ENCODE peak calls at places on chromosomes 1 and 21, in six cellular contexts. G is mesendoderm; B is naive thymus-derived CD4-positive, alpha-beta T cell; Z is mammary epithelial cell; R is heart right ventricle; W is NT2/D1. T is an unnamed sample.

GRCh38 chr1:246081856-246082668 is 425.0 kb downstream of the SMYD3 start:
- DNase-seq in B (no peak), Z (no peak), G (no peak), W (no peak), R (no peak), T (no peak)

GRCh38 chr1:24152631-24153494 is 9.9 kb upstream of the IL22RA1 start:
- DNase-seq in R (no peak), Z (no peak), B (no peak), W (no peak), G (peak; percentile 22), T (no peak)

GRCh38 chr1:192766876-192767275 is 42.0 kb upstream of the RGS2 start:
- DNase-seq in R (no peak), W (peak; percentile 9), B (no peak), G (peak; percentile 78), Z (no peak), T (no peak)

GRCh38 chr1:205783904-205784303 is 8.6 kb upstream of the RAB29 start:
- DNase-seq in W (no peak), G (no peak), R (no peak), Z (no peak), B (no peak), T (no peak)

GRCh38 chr1:45325816-45326506 is 734 bp upstream of the HPDL start:
- DNase-seq in G (no peak), B (no peak), Z (no peak), R (no peak), W (no peak), T (no peak)

GRCh38 chr1:58874757-58875755 is 91.2 kb upstream of the JUN start:
- DNase-seq in G (peak; percentile 94), W (peak; percentile 90), Z (peak; percentile 77), R (peak; percentile 46), B (no peak), T (no peak)

GRCh38 chr1:89598450-89599331 is 34.2 kb upstream of the LRRC8C start:
- DNase-seq in Z (peak; percentile 29), G (peak; percentile 63), B (no peak), W (peak; percentile 38), R (no peak), T (no peak)

GRCh38 chr1:207298666-207299065 is 22.8 kb upstream of the CD55 start:
- DNase-seq in Z (no peak), R (no peak), B (no peak), G (no peak), W (no peak), T (no peak)

GRCh38 chr1:221494670-221495069 is 247.2 kb downstream of the DUSP10 start:
- DNase-seq in W (no peak), G (no peak), R (no peak), B (no peak), Z (peak; percentile 28), T (no peak)

GRCh38 chr1:218425647-218426342 is 80.7 kb downstream of the TGFB2 start:
- DNase-seq in G (no peak), Z (peak; percentile 85), B (no peak), R (no peak), W (no peak), T (no peak)

GRCh38 chr1:154886281-154887036 is 16.4 kb upstream of the KCNN3 start:
- DNase-seq in B (no peak), Z (no peak), W (no peak), G (peak; percentile 16), R (no peak), T (no peak)

GRCh38 chr1:167679714-167680113 is 42.1 kb upstream of the MPZL1 start:
- DNase-seq in Z (no peak), W (no peak), R (no peak), B (no peak), G (no peak), T (no peak)

GRCh38 chr1:53693773-53694717 is 44.9 kb downstream of the GLIS1 start:
- DNase-seq in Z (no peak), B (no peak), W (no peak), G (peak; percentile 51), R (no peak), T (no peak)

GRCh38 chr21:14072761-14073535 is 137.8 kb downstream of the LIPI start:
- DNase-seq in R (no peak), Z (no peak), B (no peak), W (no peak), G (no peak), T (no peak)

DNA sequence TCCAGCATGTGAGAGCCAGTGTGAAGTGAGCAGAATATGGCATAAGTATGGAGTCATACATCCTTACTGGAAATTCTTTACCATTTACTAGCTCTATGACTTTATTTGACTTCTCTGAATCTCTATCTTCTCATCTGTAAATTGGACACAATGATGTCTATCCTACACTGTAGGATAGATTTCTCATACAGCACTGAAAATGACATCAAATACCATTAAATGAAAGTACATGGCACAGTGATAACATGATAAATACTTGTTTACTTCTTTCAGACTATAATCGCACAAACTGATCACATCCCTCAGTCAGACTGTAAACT is 1.3 kb upstream of the CTTNBP2NL start:
- DNase-seq in R (no peak), G (no peak), B (no peak), W (no peak), Z (no peak), T (no peak)
- H3K4me3 ChIP-seq in R (peak overlapping the region; percentile 29), G (no peak overlapping the region), B (no peak overlapping the region), W (no peak overlapping the region), Z (no peak overlapping the region), T (no peak overlapping the region)

GRCh38 chr21:38814126-38815059 is 8.7 kb downstream of the ETS2 start:
- DNase-seq in G (peak; percentile 98), Z (no peak), W (peak; percentile 84), B (no peak), R (no peak), T (no peak)

GRCh38 chr21:38815060-38815405 is 9.3 kb downstream of the ETS2 start:
- DNase-seq in W (no peak), R (no peak), B (no peak), Z (peak; percentile 48), G (no peak), T (no peak)

GRCh38 chr21:38813143-38813542 is 7.4 kb downstream of the ETS2 start:
- DNase-seq in W (no peak), R (no peak), G (peak; percentile 97), B (no peak), Z (no peak), T (no peak)

GRCh38 chr21:38811257-38811656 is 5.5 kb downstream of the ETS2 start:
- DNase-seq in R (no peak), G (no peak), Z (peak; percentile 98), W (no peak), B (no peak), T (no peak)

GRCh38 chr21:38813554-38813953 is 7.8 kb downstream of the ETS2 start:
- DNase-seq in Z (no peak), R (no peak), B (no peak), G (no peak), W (no peak), T (no peak)
- H3K4me1 ChIP-seq in Z (peaks cover 37% of the 10 kb centered on the region), R (no peaks in the 10 kb centered on the region), B (no peaks in the 10 kb centered on the region), G (peaks cover 16% of the 10 kb centered on the region), W (peaks cover 12% of the 10 kb centered on the region), T (no peaks in the 10 kb centered on the region)

DNA sequence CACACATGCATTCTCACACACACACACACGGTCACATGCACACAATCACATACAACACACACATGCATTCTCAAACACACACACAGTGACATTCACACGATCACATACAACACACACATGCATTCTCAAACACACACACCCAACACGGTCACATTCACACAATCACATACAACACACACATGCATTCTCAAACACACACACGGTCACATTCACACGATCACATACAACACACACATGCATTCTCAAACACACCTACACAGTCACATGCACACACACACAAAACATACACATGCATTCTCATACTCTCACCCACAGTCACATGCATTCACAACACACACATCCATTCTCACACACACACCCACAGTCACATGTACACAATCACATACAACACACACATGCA is 135.0 kb downstream of the CASZ1 start:
- DNase-seq in B (no peak), R (no peak), W (no peak), Z (no peak), G (no peak), T (no peak)
- H3K36me3 ChIP-seq in B (peaks cover 12% of the 10 kb centered on the region), R (peaks cover 3% of the 10 kb centered on the region), W (peaks cover 5% of the 10 kb centered on the region), Z (no peaks in the 10 kb centered on the region), G (no peaks in the 10 kb centered on the region), T (no peaks in the 10 kb centered on the region)

GRCh38 chr1:50048791-50049190 is 25.0 kb upstream of the AGBL4 start:
- DNase-seq in Z (no peak), G (peak; percentile 42), W (peak; percentile 23), R (no peak), B (no peak), T (no peak)

DNA sequence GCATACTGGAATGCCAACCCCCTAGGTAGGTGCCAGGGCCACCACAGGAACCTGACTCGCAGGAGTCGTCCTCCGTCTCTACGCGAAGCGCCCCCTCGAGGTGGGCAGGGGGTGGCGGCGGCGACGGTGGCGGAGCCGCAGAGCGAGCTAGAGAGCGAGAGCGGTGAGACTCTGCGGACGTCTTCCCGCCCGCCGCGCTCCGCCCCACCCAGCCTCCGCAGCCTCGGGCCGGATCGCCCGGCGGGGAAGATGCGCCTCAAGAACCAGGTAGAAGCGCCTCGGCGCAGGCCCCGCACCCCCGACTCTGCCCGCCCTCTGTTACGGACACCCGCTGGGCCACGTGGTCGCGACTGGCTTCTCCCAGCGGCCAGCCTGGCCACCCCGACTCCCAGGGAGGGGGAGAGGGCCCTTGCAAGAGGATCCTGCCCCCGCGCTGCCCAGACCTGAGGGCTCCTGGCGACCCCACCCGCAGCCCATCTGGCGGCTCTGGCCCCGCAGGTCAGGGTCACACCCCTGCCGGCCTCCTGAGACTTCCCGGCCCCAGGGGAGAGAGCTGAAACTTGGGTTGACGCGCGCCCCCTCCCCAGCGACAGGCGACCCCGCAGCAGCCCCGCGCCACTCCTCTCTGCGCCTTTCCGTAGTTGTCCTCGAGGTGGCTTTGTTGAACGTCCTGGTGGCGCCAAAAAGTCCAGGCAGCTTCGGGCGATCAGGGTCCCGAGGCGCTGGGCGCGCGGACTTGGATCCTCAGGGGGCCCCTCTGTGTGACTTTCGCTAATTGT is 24.4 kb upstream of the AGBL4 start:
- DNase-seq in W (peak; percentile 65), Z (no peak), B (no peak), G (peak; percentile 84), R (peak; percentile 14), T (no peak)
- H3K4me3 ChIP-seq in W (peak overlapping the region; percentile 45), Z (no peak overlapping the region), B (no peak overlapping the region), G (no peak overlapping the region), R (peak overlapping the region; percentile 21), T (no peak overlapping the region)

GRCh38 chr1:175853681-175854080 is 110.3 kb upstream of the TNR start:
- DNase-seq in Z (no peak), R (no peak), G (no peak), W (no peak), B (no peak), T (no peak)
- H3K4me1 ChIP-seq in Z (no peaks in the 10 kb centered on the region), R (no peaks in the 10 kb centered on the region), G (no peaks in the 10 kb centered on the region), W (no peaks in the 10 kb centered on the region), B (no peaks in the 10 kb centered on the region), T (no peaks in the 10 kb centered on the region)

DNA sequence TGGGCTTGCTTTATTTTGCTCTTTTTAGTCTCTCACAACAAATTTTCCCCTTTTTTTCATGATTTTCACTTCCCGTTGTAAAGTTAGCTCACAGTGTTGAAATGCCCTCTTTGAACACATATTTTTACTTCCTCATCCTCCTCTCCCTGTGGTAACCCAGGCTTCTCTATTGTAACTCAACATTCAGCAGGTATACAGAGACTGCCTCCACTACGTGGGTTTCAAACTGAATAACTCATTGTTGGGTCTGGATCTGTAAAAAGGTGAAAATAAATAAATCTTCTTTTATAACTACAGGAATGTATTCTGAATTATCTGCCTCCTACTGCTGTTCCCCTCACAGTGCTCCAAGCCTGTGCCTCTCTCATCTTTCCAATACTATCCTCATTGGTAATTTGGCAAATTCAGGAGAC is 166.4 kb downstream of the RUNX1 start:
- DNase-seq in W (no peak), Z (no peak), R (no peak), B (no peak), G (no peak), T (no peak)
- H3K36me3 ChIP-seq in W (peaks cover 37% of the 10 kb centered on the region), Z (peaks cover 36% of the 10 kb centered on the region), R (no peaks in the 10 kb centered on the region), B (peaks cover 18% of the 10 kb centered on the region), G (no peaks in the 10 kb centered on the region), T (peaks cover 6% of the 10 kb centered on the region)

T was measured in CD8-positive, alpha-beta T cell.